ENCODE peak calls at places on chromosomes 1 and 21, in five cellular contexts. One of them, this sample, is unnamed.

GRCh38 chr1:151512801-151513625 is 1.8 kb downstream of the CGN start:
- DNase-seq in HCEC 1CT: no peak
- DNase-seq in naive B cell: no peak
- DNase-seq in foreskin fibroblast: no peak
- DNase-seq in iPS-NIHi11: peak; percentile 66
- DNase-seq in this sample: peak; percentile 90

GRCh38 chr1:187051618-187052232 is 223.0 kb downstream of the PLA2G4A start:
- DNase-seq in naive B cell: peak; percentile 11
- DNase-seq in HCEC 1CT: peak; percentile 33
- DNase-seq in iPS-NIHi11: peak; percentile 42
- DNase-seq in foreskin fibroblast: peak; percentile 66
- DNase-seq in this sample: peak; percentile 71

GRCh38 chr1:12305377-12305776 is 75.5 kb downstream of the VPS13D start:
- DNase-seq in iPS-NIHi11: no peak
- DNase-seq in foreskin fibroblast: peak; percentile 65
- DNase-seq in HCEC 1CT: no peak
- DNase-seq in naive B cell: no peak
- DNase-seq in this sample: no peak

GRCh38 chr1:46461809-46462448 is 27.7 kb upstream of the DMBX1 start:
- DNase-seq in foreskin fibroblast: no peak
- DNase-seq in HCEC 1CT: no peak
- DNase-seq in naive B cell: no peak
- DNase-seq in iPS-NIHi11: no peak
- DNase-seq in this sample: no peak

GRCh38 chr21:14526816-14527689 is 19.1 kb downstream of the SAMSN1 start:
- DNase-seq in foreskin fibroblast: no peak
- DNase-seq in iPS-NIHi11: no peak
- DNase-seq in naive B cell: no peak
- DNase-seq in HCEC 1CT: no peak
- DNase-seq in this sample: no peak

GRCh38 chr1:89890085-89890754 is 69.4 kb downstream of the LRRC8D start:
- DNase-seq in HCEC 1CT: no peak
- DNase-seq in naive B cell: no peak
- DNase-seq in iPS-NIHi11: no peak
- DNase-seq in foreskin fibroblast: no peak
- DNase-seq in this sample: peak; percentile 73

GRCh38 chr1:41578712-41579335 is 94.3 kb upstream of the EDN2 start:
- DNase-seq in iPS-NIHi11: peak; percentile 60
- DNase-seq in foreskin fibroblast: peak; percentile 37
- DNase-seq in HCEC 1CT: peak; percentile 40
- DNase-seq in naive B cell: no peak
- DNase-seq in this sample: peak; percentile 33

GRCh38 chr1:31633117-31633516 is 11.6 kb downstream of the PEF1 start:
- DNase-seq in naive B cell: no peak
- DNase-seq in iPS-NIHi11: peak; percentile 60
- DNase-seq in foreskin fibroblast: peak; percentile 40
- DNase-seq in HCEC 1CT: no peak
- DNase-seq in this sample: peak; percentile 64

GRCh38 chr1:48250572-48250971 is 28.1 kb downstream of the SLC5A9 start:
- DNase-seq in iPS-NIHi11: no peak
- DNase-seq in HCEC 1CT: no peak
- DNase-seq in foreskin fibroblast: no peak
- DNase-seq in naive B cell: no peak
- DNase-seq in this sample: no peak

GRCh38 chr1:162568802-162569201 is 7.3 kb downstream of the UAP1 start:
- DNase-seq in iPS-NIHi11: no peak
- DNase-seq in naive B cell: no peak
- DNase-seq in foreskin fibroblast: no peak
- DNase-seq in HCEC 1CT: no peak
- DNase-seq in this sample: no peak

GRCh38 chr21:17491716-17492414 is 21.0 kb upstream of the CXADR start:
- DNase-seq in naive B cell: no peak
- DNase-seq in iPS-NIHi11: no peak
- DNase-seq in foreskin fibroblast: peak; percentile 97
- DNase-seq in HCEC 1CT: peak; percentile 88
- DNase-seq in this sample: no peak

GRCh38 chr1:227945891-227946623 is 1.7 kb downstream of the WNT9A start:
- DNase-seq in HCEC 1CT: peak; percentile 60
- DNase-seq in foreskin fibroblast: peak; percentile 86
- DNase-seq in iPS-NIHi11: peak; percentile 55
- DNase-seq in naive B cell: no peak
- DNase-seq in this sample: peak; percentile 58

GRCh38 chr1:186435336-186435735 is 25.6 kb downstream of the PDC start:
- DNase-seq in HCEC 1CT: no peak
- DNase-seq in naive B cell: no peak
- DNase-seq in foreskin fibroblast: peak; percentile 30
- DNase-seq in iPS-NIHi11: no peak
- DNase-seq in this sample: no peak

GRCh38 chr1:24009406-24009805 is 29.3 kb upstream of the SRSF10 start:
- DNase-seq in HCEC 1CT: peak; percentile 79
- DNase-seq in iPS-NIHi11: peak; percentile 31
- DNase-seq in naive B cell: no peak
- DNase-seq in foreskin fibroblast: peak; percentile 81
- DNase-seq in this sample: peak; percentile 16

GRCh38 chr1:119136401-119136800 is 4.1 kb downstream of the WARS2 start:
- DNase-seq in naive B cell: no peak
- DNase-seq in foreskin fibroblast: peak; percentile 75
- DNase-seq in iPS-NIHi11: no peak
- DNase-seq in HCEC 1CT: peak; percentile 53
- DNase-seq in this sample: no peak

GRCh38 chr1:207459008-207459407 is 4.9 kb downstream of the CR2 start:
- DNase-seq in HCEC 1CT: no peak
- DNase-seq in iPS-NIHi11: no peak
- DNase-seq in naive B cell: no peak
- DNase-seq in foreskin fibroblast: no peak
- DNase-seq in this sample: no peak

GRCh38 chr1:243623831-243624230 is 226.2 kb downstream of the AKT3 start:
- DNase-seq in foreskin fibroblast: peak; percentile 24
- DNase-seq in naive B cell: no peak
- DNase-seq in HCEC 1CT: peak; percentile 73
- DNase-seq in iPS-NIHi11: no peak
- DNase-seq in this sample: no peak

GRCh38 chr1:209646558-209646957 is 5.7 kb downstream of the LAMB3 start:
- DNase-seq in HCEC 1CT: peak; percentile 59
- DNase-seq in iPS-NIHi11: no peak
- DNase-seq in foreskin fibroblast: peak; percentile 34
- DNase-seq in naive B cell: no peak
- DNase-seq in this sample: no peak

GRCh38 chr1:78275456-78275855 is 215.3 kb upstream of the PTGFR start:
- DNase-seq in HCEC 1CT: no peak
- DNase-seq in iPS-NIHi11: no peak
- DNase-seq in foreskin fibroblast: no peak
- DNase-seq in naive B cell: no peak
- DNase-seq in this sample: no peak

GRCh38 chr1:60745444-60745843 is 336.9 kb upstream of the NFIA start:
- DNase-seq in iPS-NIHi11: no peak
- DNase-seq in foreskin fibroblast: no peak
- DNase-seq in naive B cell: no peak
- DNase-seq in HCEC 1CT: no peak
- DNase-seq in this sample: no peak

GRCh38 chr1:155261401-155261887 is 716 bp downstream of the SCAMP3 start:
- DNase-seq in iPS-NIHi11: peak; percentile 40
- DNase-seq in naive B cell: no peak
- DNase-seq in HCEC 1CT: no peak
- DNase-seq in foreskin fibroblast: peak; percentile 14
- DNase-seq in this sample: no peak

GRCh38 chr1:98328855-98329254 is 332.7 kb upstream of the SNX7 start:
- DNase-seq in naive B cell: no peak
- DNase-seq in iPS-NIHi11: no peak
- DNase-seq in HCEC 1CT: no peak
- DNase-seq in foreskin fibroblast: no peak
- DNase-seq in this sample: no peak

GRCh38 chr1:41673355-41673754 is 188.9 kb upstream of the EDN2 start:
- DNase-seq in iPS-NIHi11: no peak
- DNase-seq in HCEC 1CT: peak; percentile 29
- DNase-seq in foreskin fibroblast: peak; percentile 59
- DNase-seq in naive B cell: peak; percentile 58
- DNase-seq in this sample: no peak

GRCh38 chr1:51280321-51281096 is 44.4 kb downstream of the RNF11 start:
- DNase-seq in foreskin fibroblast: no peak
- DNase-seq in iPS-NIHi11: no peak
- DNase-seq in naive B cell: no peak
- DNase-seq in HCEC 1CT: no peak
- DNase-seq in this sample: no peak

GRCh38 chr21:43842742-43843141 is 22.3 kb upstream of the AGPAT3 start:
- DNase-seq in iPS-NIHi11: no peak
- DNase-seq in foreskin fibroblast: no peak
- DNase-seq in naive B cell: no peak
- DNase-seq in HCEC 1CT: no peak
- DNase-seq in this sample: no peak

GRCh38 chr1:236471653-236472052 is 52.1 kb upstream of the LGALS8 start:
- DNase-seq in foreskin fibroblast: no peak
- DNase-seq in iPS-NIHi11: peak; percentile 37
- DNase-seq in naive B cell: no peak
- DNase-seq in HCEC 1CT: no peak
- DNase-seq in this sample: no peak

GRCh38 chr1:225881081-225882007 is 836 bp downstream of the TMEM63A start:
- DNase-seq in foreskin fibroblast: peak; percentile 66
- DNase-seq in naive B cell: no peak
- DNase-seq in iPS-NIHi11: peak; percentile 57
- DNase-seq in HCEC 1CT: peak; percentile 48
- DNase-seq in this sample: peak; percentile 78

GRCh38 chr1:3471356-3472087 is 17.1 kb downstream of the ARHGEF16 start:
- DNase-seq in foreskin fibroblast: peak; percentile 63
- DNase-seq in iPS-NIHi11: peak; percentile 87
- DNase-seq in naive B cell: no peak
- DNase-seq in HCEC 1CT: no peak
- DNase-seq in this sample: peak; percentile 96

GRCh38 chr1:205442051-205442721 is 13.7 kb downstream of the BLACAT1 start:
- DNase-seq in iPS-NIHi11: no peak
- DNase-seq in foreskin fibroblast: no peak
- DNase-seq in naive B cell: no peak
- DNase-seq in HCEC 1CT: no peak
- DNase-seq in this sample: peak; percentile 54

GRCh38 chr1:89607888-89608626 is 24.9 kb upstream of the LRRC8C start:
- DNase-seq in foreskin fibroblast: peak; percentile 63
- DNase-seq in naive B cell: no peak
- DNase-seq in HCEC 1CT: no peak
- DNase-seq in iPS-NIHi11: no peak
- DNase-seq in this sample: no peak

GRCh38 chr1:169102567-169102966 is 3.9 kb upstream of the ATP1B1 start:
- DNase-seq in iPS-NIHi11: peak; percentile 39
- DNase-seq in foreskin fibroblast: peak; percentile 84
- DNase-seq in naive B cell: no peak
- DNase-seq in HCEC 1CT: peak; percentile 60
- DNase-seq in this sample: peak; percentile 45

This sample was measured in ELF-1.